ENCODE peak calls at places on chromosome 3, in seven cellular contexts. A is naive thymus-derived CD4-positive, alpha-beta T cell; V is right lobe of liver; I is NT2/D1; Z is psoas muscle; E is neuronal stem cell; F is neural progenitor cell. P is an unnamed sample.

GRCh38 chr3:65945480-65945879 is 93.2 kb downstream of the MAGI1 start:
- DNase-seq in Z (no peak), E (no peak), F (no peak), I (no peak), V (no peak), A (no peak), P (no peak)

GRCh38 chr3:197599089-197599765 is 43.5 kb upstream of the BDH1 start:
- DNase-seq in I (peak; percentile 65), V (no peak), Z (peak; percentile 78), E (peak; percentile 68), F (peak; percentile 87), A (peak; percentile 79), P (peak; percentile 68)

GRCh38 chr3:9168230-9168629 is 81.2 kb downstream of the SRGAP3 start:
- DNase-seq in Z (no peak), E (no peak), V (no peak), F (peak; percentile 60), A (peak; percentile 41), I (no peak), P (no peak)

GRCh38 chr3:151581046-151581445 is 120.2 kb upstream of the IGSF10 start:
- DNase-seq in Z (no peak), A (no peak), V (no peak), I (no peak), E (no peak), F (no peak), P (no peak)

GRCh38 chr3:143480306-143480852 is 360.8 kb downstream of the CHST2 start:
- DNase-seq in V (no peak), A (no peak), E (no peak), Z (no peak), F (no peak), I (no peak), P (no peak)

GRCh38 chr3:122679085-122679466 is 1.6 kb upstream of the PARP14 start:
- DNase-seq in E (peak; percentile 62), A (peak; percentile 81), I (peak; percentile 62), V (peak; percentile 82), F (peak; percentile 81), Z (peak; percentile 84), P (peak; percentile 58)

GRCh38 chr3:45915518-45916231 is 27.6 kb upstream of the CXCR6 start:
- DNase-seq in Z (no peak), A (peak; percentile 33), V (no peak), E (no peak), F (peak; percentile 13), I (no peak), P (no peak)

GRCh38 chr3:13251166-13251892 is 168.8 kb downstream of the NUP210 start:
- DNase-seq in V (peak; percentile 89), F (no peak), Z (peak; percentile 69), I (no peak), A (no peak), E (no peak), P (no peak)

GRCh38 chr3:43001094-43001553 is 22.0 kb downstream of the GASK1A start:
- DNase-seq in F (no peak), A (no peak), Z (peak; percentile 93), I (no peak), E (no peak), V (peak; percentile 82), P (no peak)

GRCh38 chr3:157261000-157261399 is 101.1 kb upstream of the CCNL1 start:
- DNase-seq in F (no peak), A (no peak), I (no peak), E (no peak), Z (no peak), V (no peak), P (no peak)

GRCh38 chr3:107943860-107944543 is 146.8 kb downstream of the CD47 start:
- DNase-seq in Z (no peak), V (no peak), A (no peak), E (no peak), F (no peak), I (no peak), P (no peak)

GRCh38 chr3:177729939-177730700 is 532.8 kb upstream of the TBL1XR1 start:
- DNase-seq in Z (peak; percentile 80), F (no peak), V (no peak), E (no peak), I (no peak), A (no peak), P (no peak)

GRCh38 chr3:72334681-72335457 is 513.4 kb downstream of the SHQ1 start:
- DNase-seq in E (no peak), I (peak; percentile 91), A (no peak), V (no peak), F (peak; percentile 68), Z (no peak), P (no peak)

GRCh38 chr3:53547327-53547726 is 52.9 kb downstream of the CACNA1D start:
- DNase-seq in Z (no peak), V (no peak), F (no peak), A (no peak), E (no peak), I (no peak), P (no peak)

GRCh38 chr3:51703026-51703775 is 3.7 kb upstream of the GRM2 start:
- DNase-seq in Z (peak; percentile 31), E (peak; percentile 43), A (no peak), V (peak; percentile 28), F (peak; percentile 61), I (no peak), P (no peak)

GRCh38 chr3:134852893-134853351 is 57.9 kb downstream of the EPHB1 start:
- DNase-seq in I (no peak), Z (no peak), A (no peak), E (no peak), V (no peak), F (no peak), P (no peak)

GRCh38 chr3:77381426-77381825 is 341.5 kb downstream of the ROBO2 start:
- DNase-seq in E (no peak), A (no peak), V (no peak), Z (no peak), F (no peak), I (no peak), P (no peak)

GRCh38 chr3:149577801-149578200 is 80.0 kb downstream of the WWTR1 start:
- DNase-seq in Z (no peak), V (no peak), E (no peak), F (no peak), A (no peak), I (no peak), P (no peak)

GRCh38 chr3:192917508-192918274 is at the start of gene MB21D2:
- DNase-seq in A (peak; percentile 63), F (peak; percentile 79), V (peak; percentile 71), Z (peak; percentile 81), I (peak; percentile 52), E (peak; percentile 68), P (no peak)
- H3K27me3 ChIP-seq in A (no peaks in the 10 kb centered on the region), F (peaks cover 28% of the 10 kb centered on the region), V (no peaks in the 10 kb centered on the region), Z (no peaks in the 10 kb centered on the region), I (peaks cover 3% of the 10 kb centered on the region), E (no peaks in the 10 kb centered on the region), P (no peaks in the 10 kb centered on the region)

GRCh38 chr3:187368251-187368733 is at the start of gene RTP4:
- DNase-seq in I (no peak), E (no peak), Z (no peak), F (no peak), A (peak; percentile 68), V (no peak), P (no peak)
- H3K4me3 ChIP-seq in I (no peak within 1 kb of the TSS), E (no peak within 1 kb of the TSS), Z (peak within 1 kb of the TSS; percentile 65), F (no peak within 1 kb of the TSS), A (peak within 1 kb of the TSS; percentile 85), V (peak within 1 kb of the TSS; percentile 44), P (no peak within 1 kb of the TSS)

DNA sequence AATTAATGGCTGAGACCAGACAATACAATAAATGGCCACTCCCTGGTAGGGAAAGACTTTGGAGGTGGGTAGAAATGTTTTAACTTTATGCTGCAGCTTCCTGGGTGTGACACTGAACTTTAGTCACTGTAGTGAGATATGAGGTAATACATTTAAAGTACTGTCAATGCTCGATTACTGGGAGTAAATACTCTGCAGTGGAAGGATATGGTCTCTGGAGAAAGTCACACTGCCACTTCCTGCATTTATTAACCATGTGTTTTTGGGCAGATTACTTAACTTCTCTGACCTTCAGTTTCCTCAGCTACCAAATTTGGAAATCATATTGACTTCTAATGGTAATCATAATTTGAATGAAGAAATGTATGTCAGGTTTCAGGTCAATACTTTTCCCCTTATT is 317.1 kb upstream of the TGFBR2 start:
- DNase-seq in F (no peak), Z (no peak), V (no peak), A (peak; percentile 1), E (no peak), I (no peak), P (no peak)
- H3K4me1 ChIP-seq in F (peaks cover 31% of the 10 kb centered on the region), Z (peaks cover 24% of the 10 kb centered on the region), V (no peaks in the 10 kb centered on the region), A (no peaks in the 10 kb centered on the region), E (peaks cover 11% of the 10 kb centered on the region), I (no peaks in the 10 kb centered on the region), P (peaks cover 2% of the 10 kb centered on the region)

DNA sequence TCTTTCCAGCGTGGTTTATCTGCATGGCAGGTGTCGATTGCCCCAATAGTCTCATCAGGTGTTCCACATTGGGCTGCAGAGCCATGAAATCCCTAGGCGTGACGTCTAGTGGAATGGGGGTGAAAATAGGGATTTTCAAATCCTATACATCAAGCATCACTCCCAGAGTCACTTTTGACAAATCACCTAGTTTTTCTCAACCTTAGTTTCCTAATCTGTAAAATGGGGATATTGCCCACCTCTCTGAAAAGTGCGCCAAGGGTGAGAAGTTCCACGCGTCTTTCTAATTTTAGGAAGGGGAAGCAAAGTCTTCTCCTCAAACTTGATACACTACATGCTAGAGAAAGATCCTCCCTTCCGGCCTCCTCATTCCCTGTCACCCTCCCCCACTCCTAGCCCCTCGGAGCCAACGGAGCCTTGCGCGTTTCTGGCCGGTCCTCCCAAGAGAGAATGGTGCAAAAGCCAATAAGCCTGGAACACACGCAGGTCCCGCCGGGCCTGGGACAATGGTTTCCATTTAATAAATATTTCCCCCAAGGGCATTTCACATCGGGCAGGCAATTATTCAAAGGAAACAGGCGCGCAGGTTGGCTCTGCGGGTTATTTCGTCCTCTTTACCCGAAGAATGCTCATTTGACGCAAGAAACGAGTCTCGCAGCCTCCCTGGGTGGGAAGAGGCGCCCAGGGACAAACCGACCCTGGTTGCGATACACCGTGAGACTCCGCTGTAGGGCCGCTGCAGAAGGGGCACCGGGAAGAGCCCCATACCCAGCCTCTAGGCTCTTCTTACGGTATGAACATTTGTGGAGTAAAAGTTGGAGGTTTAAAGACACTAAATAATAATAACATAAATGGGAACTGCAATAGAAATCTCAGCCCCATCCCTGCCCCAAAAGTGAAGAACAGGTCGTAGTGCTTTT is 1.2 kb upstream of the SOX14 start:
- DNase-seq in E (no peak), I (no peak), F (no peak), V (no peak), Z (no peak), A (no peak), P (no peak)
- H3K27me3 ChIP-seq in E (peaks cover 49% of the 10 kb centered on the region), I (peaks cover 98% of the 10 kb centered on the region), F (peaks cover 100% of the 10 kb centered on the region), V (peaks cover 12% of the 10 kb centered on the region), Z (peaks cover 93% of the 10 kb centered on the region), A (no peaks in the 10 kb centered on the region), P (peaks cover 73% of the 10 kb centered on the region)

GRCh38 chr3:58581328-58582091 is 4.3 kb upstream of the FAM107A start:
- DNase-seq in F (peak; percentile 95), V (no peak), Z (no peak), A (no peak), E (peak; percentile 94), I (no peak), P (no peak)
- H3K4me3 ChIP-seq in F (peak overlapping the region; percentile 28), V (no peak overlapping the region), Z (no peak overlapping the region), A (no peak overlapping the region), E (no peak overlapping the region), I (no peak overlapping the region), P (no peak overlapping the region)

DNA sequence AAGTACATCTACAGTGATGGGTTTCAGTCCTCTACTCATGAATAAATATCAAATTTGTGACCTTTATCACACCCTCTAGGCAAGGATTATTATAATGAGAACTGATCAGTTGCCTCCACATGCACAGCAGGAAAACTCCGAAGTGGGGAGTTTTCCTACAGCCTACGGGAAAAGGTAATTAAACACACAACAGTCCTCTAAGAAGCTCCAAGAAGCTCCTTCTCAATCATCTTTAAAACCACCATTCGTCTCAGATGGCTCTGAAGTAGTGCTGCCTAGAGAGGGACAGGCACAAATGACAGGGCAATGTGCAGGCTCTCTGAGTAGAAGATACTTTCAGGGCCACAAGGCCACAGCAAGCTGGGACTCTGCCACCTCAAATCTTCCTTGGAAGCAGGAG is 32.3 kb downstream of the MB21D2 start:
- DNase-seq in I (no peak), F (no peak), E (no peak), V (no peak), Z (no peak), A (no peak), P (no peak)
- H3K4me1 ChIP-seq in I (peaks cover 6% of the 10 kb centered on the region), F (peaks cover 16% of the 10 kb centered on the region), E (peaks cover 7% of the 10 kb centered on the region), V (no peaks in the 10 kb centered on the region), Z (no peaks in the 10 kb centered on the region), A (no peaks in the 10 kb centered on the region), P (peaks cover 3% of the 10 kb centered on the region)

P was measured in iPS DF 6.9.